ENCODE peak calls at places on chromosomes 2 and 18, in four cellular contexts. I is WTC11, O is K562, V is GM12878. Z is an unnamed sample.

GRCh38 chr2:95264626-95265025 is 9.6 kb upstream of the PROM2 start:
- DNase-seq in V (no peak), I (no peak), O (no peak), Z (no peak)

GRCh38 chr2:206615417-206616089 is 26.7 kb upstream of the FAM237A start:
- DNase-seq in V (no peak), O (no peak), I (no peak), Z (peak; percentile 13)

GRCh38 chr18:33577688-33578370 is at the start of gene ASXL3:
- DNase-seq in O (no peak), V (no peak), I (peak; percentile 31), Z (no peak)

GRCh38 chr2:174158003-174158402 is 90.3 kb downstream of the OLA1 start:
- DNase-seq in V (peak; percentile 16), I (peak; percentile 69), O (peak; percentile 78), Z (peak; percentile 68)

GRCh38 chr2:24793752-24794477 is 690 bp downstream of the CENPO start:
- DNase-seq in O (peak; percentile 34), I (peak; percentile 24), V (no peak), Z (peak; percentile 39)

GRCh38 chr2:172674034-172674967 is 61.3 kb upstream of the RAPGEF4 start:
- DNase-seq in O (peak; percentile 77), V (no peak), I (peak; percentile 81), Z (no peak)

GRCh38 chr2:216261042-216261537 is 111.2 kb downstream of the MARCHF4 start:
- DNase-seq in O (no peak), V (no peak), I (no peak), Z (no peak)

GRCh38 chr2:127007652-127008051 is 99.3 kb downstream of the BIN1 start:
- DNase-seq in I (no peak), V (no peak), O (no peak), Z (no peak)

GRCh38 chr2:19255481-19255880 is 102.9 kb downstream of the OSR1 start:
- DNase-seq in V (no peak), O (no peak), I (no peak), Z (no peak)

GRCh38 chr2:152646775-152647174 is 70.5 kb downstream of the PRPF40A start:
- DNase-seq in O (no peak), I (no peak), V (no peak), Z (peak; percentile 27)

GRCh38 chr18:39701839-39702238 is 2136.2 kb upstream of the CELF4 start:
- DNase-seq in O (no peak), I (no peak), V (no peak), Z (peak; percentile 88)

GRCh38 chr2:128791120-128791982 is 472.7 kb upstream of the HS6ST1 start:
- DNase-seq in O (no peak), I (no peak), V (no peak), Z (no peak)

GRCh38 chr2:196758474-196759377 is 40.8 kb downstream of the GTF3C3 start:
- DNase-seq in O (no peak), I (no peak), V (no peak), Z (no peak)

GRCh38 chr2:125581561-125581960 is 1074.4 kb upstream of the GYPC start:
- DNase-seq in O (no peak), I (no peak), V (no peak), Z (no peak)

GRCh38 chr2:179412116-179412515 is 147.5 kb upstream of the SESTD1 start:
- DNase-seq in O (no peak), V (no peak), I (no peak), Z (no peak)

GRCh38 chr2:207970138-207970824 is 55.0 kb downstream of the PLEKHM3 start:
- DNase-seq in O (peak; percentile 8), V (no peak), I (no peak), Z (peak; percentile 65)

GRCh38 chr2:232230557-232230956 is 148.0 kb upstream of the ALPP start:
- DNase-seq in O (peak; percentile 8), V (no peak), I (peak; percentile 76), Z (peak; percentile 39)

GRCh38 chr2:74092236-74092635 is 55.5 kb downstream of the BOLA3 start:
- DNase-seq in O (no peak), I (no peak), V (no peak), Z (no peak)

GRCh38 chr18:46481048-46481846 is 175.8 kb downstream of the LOXHD1 start:
- DNase-seq in V (no peak), I (peak; percentile 80), O (peak; percentile 56), Z (peak; percentile 28)

GRCh38 chr18:58176915-58177717 is 133.1 kb downstream of the NEDD4L start:
- DNase-seq in O (no peak), I (no peak), V (no peak), Z (no peak)

GRCh38 chr2:202109737-202110184 is 36.7 kb downstream of the KIAA2012 start:
- DNase-seq in O (no peak), V (no peak), I (peak; percentile 58), Z (no peak)

GRCh38 chr2:11406492-11407381 is 59.2 kb downstream of the E2F6 start:
- DNase-seq in V (no peak), I (no peak), O (peak; percentile 39), Z (no peak)

GRCh38 chr2:149679286-149679685 is 91.7 kb upstream of the MMADHC start:
- DNase-seq in O (no peak), I (no peak), V (no peak), Z (no peak)

GRCh38 chr18:42178381-42179080 is 223.5 kb downstream of the PIK3C3 start:
- DNase-seq in V (no peak), O (no peak), I (no peak), Z (no peak)

GRCh38 chr2:237900891-237901831 is 41.7 kb downstream of the RAMP1 start:
- DNase-seq in V (no peak), O (no peak), I (no peak), Z (no peak)

GRCh38 chr18:4758980-4759379 is 303.9 kb upstream of the DLGAP1 start:
- DNase-seq in V (no peak), I (no peak), O (no peak), Z (no peak)

GRCh38 chr2:106160786-106161261 is 33.3 kb downstream of the UXS1 start:
- DNase-seq in V (no peak), O (no peak), I (no peak), Z (no peak)

GRCh38 chr2:215751200-215751910 is 262.0 kb downstream of the MREG start:
- DNase-seq in I (no peak), O (no peak), V (no peak), Z (peak; percentile 39)

GRCh38 chr2:34447097-34447496 is 848.0 kb upstream of the FAM98A start:
- DNase-seq in I (no peak), O (no peak), V (no peak), Z (no peak)

GRCh38 chr2:84160461-84160860 is 298.6 kb downstream of the SUCLG1 start:
- DNase-seq in I (no peak), V (no peak), O (no peak), Z (no peak)

GRCh38 chr2:119233326-119234020 is 9.8 kb downstream of the STEAP3 start:
- DNase-seq in O (no peak), V (no peak), I (no peak), Z (no peak)

GRCh38 chr2:74571058-74571457 is 16.5 kb downstream of the DOK1 start:
- DNase-seq in O (no peak), I (no peak), V (peak; percentile 84), Z (no peak)

GRCh38 chr18:56992777-56993176 is 154.1 kb upstream of the BOD1L2 start:
- DNase-seq in O (no peak), V (no peak), I (no peak), Z (no peak)

GRCh38 chr18:48889115-48889941 is 61.4 kb downstream of the SMAD7 start:
- DNase-seq in I (peak; percentile 73), V (no peak), O (no peak), Z (no peak)

GRCh38 chr2:71240794-71241193 is 13.9 kb upstream of the PAIP2B start:
- DNase-seq in V (no peak), I (no peak), O (no peak), Z (no peak)

GRCh38 chr18:8507361-8507760 is 101.9 kb upstream of the RAB12 start:
- DNase-seq in O (peak; percentile 44), I (peak; percentile 47), V (no peak), Z (peak; percentile 13)
- TF ChIP-seq CBFB in O (no peak), I (no peak), V (no peak), Z (no peak)

GRCh38 chr2:22326250-22326649 is 1058.7 kb upstream of the KLHL29 start:
- DNase-seq in V (no peak), O (no peak), I (no peak), Z (no peak)
- TF ChIP-seq CBFB in V (no peak), O (no peak), I (no peak), Z (no peak)

GRCh38 chr18:30675493-30675892 is 367.0 kb downstream of the DSC3 start:
- DNase-seq in V (no peak), I (no peak), O (no peak), Z (no peak)
- TF ChIP-seq CBFB in V (no peak), I (no peak), O (no peak), Z (no peak)

DNA sequence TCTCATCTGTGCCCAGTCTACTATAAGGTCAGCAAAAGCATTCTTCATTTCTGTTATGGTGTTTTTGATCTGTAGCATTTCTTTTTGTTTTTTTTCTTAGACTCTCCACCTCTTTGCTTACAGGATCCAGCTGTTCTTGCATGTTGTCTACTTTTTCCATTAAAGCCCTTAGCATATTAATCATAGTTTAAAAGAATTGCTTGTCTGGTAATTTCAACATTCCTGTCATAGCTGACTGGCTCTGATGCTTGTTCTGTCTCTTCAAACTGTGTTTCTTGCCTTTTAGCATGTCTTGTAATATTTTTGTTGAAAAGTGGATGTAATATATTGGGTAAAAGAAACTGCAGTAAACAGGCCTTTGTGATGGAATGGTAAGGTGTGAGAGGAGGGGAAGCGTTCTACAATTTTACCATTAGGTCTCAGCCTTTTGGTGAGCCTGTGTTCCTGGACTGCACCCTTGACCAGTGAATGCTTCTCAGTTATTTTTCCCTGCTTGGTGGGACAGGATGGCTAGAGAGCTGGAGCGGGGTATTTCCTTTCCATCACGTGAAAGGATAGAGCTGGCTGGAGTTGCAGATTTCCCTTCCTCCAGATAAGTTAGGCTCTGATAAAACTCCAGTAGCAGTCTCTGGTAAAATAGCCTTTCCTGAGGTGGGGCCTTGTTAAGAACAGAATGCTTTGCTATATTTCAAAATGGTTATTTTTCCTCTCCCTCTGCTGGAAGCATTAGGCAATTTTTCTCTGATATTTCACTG is 65.4 kb downstream of the PLA2R1 start:
- DNase-seq in V (no peak), I (no peak), O (no peak), Z (no peak)
- TF ChIP-seq CBFB in V (no peak), I (no peak), O (no peak), Z (no peak)

DNA sequence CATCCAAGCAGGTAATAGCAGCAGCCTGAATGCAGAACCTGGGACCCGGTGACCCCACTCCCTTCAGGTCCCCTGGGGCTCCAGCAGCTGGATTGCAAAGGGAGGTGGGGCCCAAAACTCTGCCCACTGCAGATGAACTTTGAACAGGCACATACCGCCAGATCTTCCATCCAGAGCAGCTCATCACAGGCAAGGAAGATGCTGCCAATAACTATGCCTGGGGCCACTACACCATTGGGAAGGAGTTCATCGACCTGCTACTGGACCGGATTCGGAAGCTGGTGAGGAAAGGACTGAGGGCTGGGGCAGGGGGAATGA is 9.2 kb upstream of the DNAJB2 start:
- DNase-seq in O (no peak), V (no peak), I (no peak), Z (no peak)
- TF ChIP-seq CBFB in O (no peak), V (no peak), I (no peak), Z (no peak)

DNA sequence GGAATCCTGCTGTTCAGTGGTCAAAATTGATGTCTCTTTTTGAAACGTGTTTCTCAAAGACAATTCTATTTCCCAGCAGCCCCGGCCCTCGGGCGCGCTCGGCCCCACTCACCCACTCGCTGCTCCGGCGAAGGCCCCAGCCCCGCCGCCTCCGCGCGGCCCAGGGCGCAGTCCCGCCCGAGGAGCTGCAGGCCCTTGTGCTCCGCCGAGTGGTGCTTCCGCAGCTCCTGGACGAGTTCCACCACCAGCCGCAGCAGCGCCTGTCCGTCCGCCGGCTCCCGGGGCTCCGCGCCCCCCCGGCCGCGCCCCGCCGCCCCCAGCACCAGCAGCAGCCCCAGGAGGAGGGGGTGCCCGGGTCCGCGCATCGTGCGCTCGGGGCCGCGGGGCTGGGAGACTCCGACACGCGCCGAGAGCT is 413 bp downstream of the ALKAL2 start:
- DNase-seq in V (no peak), I (peak; percentile 39), O (no peak), Z (no peak)
- TF ChIP-seq CBFB in V (no peak), I (no peak), O (no peak), Z (no peak)